ENCODE peak calls at places on chromosomes 3 and 15, in ten cellular contexts. T is mucosa of gallbladder; Y is amygdala; X is GM20000; I is RPMI8226; E is psoas muscle; M is CD4-positive, alpha-beta T cell; P is dermis microvascular lymphatic vessel endothelial cell; L is stimulated activated CD4-positive, alpha-beta T cell treated with anti-CD3 and anti-CD28 coated beads, Interleukin-12 subunit alpha, Interleukin-12 subunit beta, amount 100 ng/mL, for 48 hours; W is NCI-H460. U is an unnamed sample.

GRCh38 chr3:154904328-154904727 is 175.8 kb upstream of the MME start:
- DNase-seq in T (no peak), Y (no peak), X (peak; percentile 8), I (peak; percentile 16), E (no peak), M (no peak), P (peak; percentile 13), L (no peak), W (no peak), U (no peak)

GRCh38 chr15:101156509-101157159 is 95.2 kb downstream of the CHSY1 start:
- DNase-seq in T (no peak), Y (no peak), X (peak; percentile 84), I (no peak), E (no peak), M (no peak), P (no peak), L (no peak), W (no peak), U (no peak)

GRCh38 chr15:77781131-77782051 is 148.7 kb upstream of the LINGO1 start:
- DNase-seq in T (no peak), Y (no peak), X (no peak), I (no peak), E (no peak), M (no peak), P (no peak), L (no peak), W (no peak), U (no peak)

GRCh38 chr3:128491071-128491899 is 1.7 kb downstream of the GATA2 start:
- DNase-seq in T (no peak), Y (no peak), X (no peak), I (no peak), E (no peak), M (no peak), P (peak; percentile 39), L (no peak), W (no peak), U (no peak)

GRCh38 chr15:100438570-100438969 is 90.2 kb downstream of the CERS3 start:
- DNase-seq in T (peak; percentile 31), Y (peak; percentile 17), X (no peak), I (peak; percentile 93), E (peak; percentile 62), M (no peak), P (no peak), L (peak; percentile 3), W (no peak), U (peak; percentile 68)

GRCh38 chr3:39104961-39105686 is 2.3 kb downstream of the GORASP1 start:
- DNase-seq in T (no peak), Y (no peak), X (no peak), I (peak; percentile 41), E (no peak), M (no peak), P (no peak), L (no peak), W (no peak), U (no peak)

GRCh38 chr3:146036289-146036688 is 124.7 kb downstream of the PLOD2 start:
- DNase-seq in T (no peak), Y (no peak), X (no peak), I (no peak), E (no peak), M (no peak), P (no peak), L (no peak), W (no peak), U (no peak)

GRCh38 chr3:127156651-127157050 is 36.3 kb upstream of the PRR23E start:
- DNase-seq in T (no peak), Y (no peak), X (no peak), I (no peak), E (no peak), M (no peak), P (no peak), L (no peak), W (no peak), U (no peak)

GRCh38 chr3:100737334-100737733 is 28.0 kb downstream of the TFG start:
- DNase-seq in T (no peak), Y (no peak), X (no peak), I (peak; percentile 15), E (no peak), M (no peak), P (peak; percentile 43), L (no peak), W (peak; percentile 9), U (no peak)

GRCh38 chr15:64930778-64931240 is 19.1 kb downstream of the ANKDD1A start:
- DNase-seq in T (no peak), Y (no peak), X (no peak), I (peak; percentile 72), E (no peak), M (no peak), P (peak; percentile 39), L (no peak), W (no peak), U (no peak)

GRCh38 chr15:70087708-70088352 is 9.9 kb downstream of the TLE3 start:
- DNase-seq in T (no peak), Y (no peak), X (no peak), I (no peak), E (no peak), M (no peak), P (no peak), L (no peak), W (no peak), U (no peak)

GRCh38 chr3:77038928-77039605 is 832 bp upstream of the ROBO2 start:
- DNase-seq in T (no peak), Y (no peak), X (no peak), I (no peak), E (no peak), M (no peak), P (no peak), L (no peak), W (no peak), U (no peak)

GRCh38 chr3:150286390-150287147 is 121.5 kb upstream of the TSC22D2 start:
- DNase-seq in T (no peak), Y (no peak), X (peak; percentile 31), I (peak; percentile 65), E (no peak), M (no peak), P (peak; percentile 80), L (no peak), W (peak; percentile 38), U (peak; percentile 2)

GRCh38 chr3:73605388-73605787 is 19.4 kb downstream of the PDZRN3 start:
- DNase-seq in T (no peak), Y (no peak), X (no peak), I (no peak), E (no peak), M (no peak), P (no peak), L (no peak), W (no peak), U (no peak)

GRCh38 chr3:151770941-151771340 is 37.2 kb downstream of the AADACL2 start:
- DNase-seq in T (peak; percentile 31), Y (no peak), X (no peak), I (no peak), E (peak; percentile 65), M (no peak), P (peak; percentile 82), L (no peak), W (no peak), U (no peak)

GRCh38 chr3:39419697-39420293 is 13.3 kb downstream of the RPSA start:
- DNase-seq in T (no peak), Y (no peak), X (no peak), I (no peak), E (no peak), M (no peak), P (no peak), L (no peak), W (no peak), U (no peak)

GRCh38 chr3:117856354-117856753 is 1146.8 kb downstream of the TUSC7 start:
- DNase-seq in T (no peak), Y (no peak), X (no peak), I (no peak), E (no peak), M (no peak), P (no peak), L (no peak), W (no peak), U (no peak)

GRCh38 chr15:92809880-92810361 is 90.2 kb upstream of the CHD2 start:
- DNase-seq in T (peak; percentile 30), Y (peak; percentile 51), X (peak; percentile 66), I (peak; percentile 77), E (no peak), M (peak; percentile 25), P (peak; percentile 63), L (no peak), W (no peak), U (peak; percentile 80)

GRCh38 chr3:42751609-42752008 is 21.4 kb downstream of the CCDC13 start:
- DNase-seq in T (no peak), Y (no peak), X (no peak), I (no peak), E (no peak), M (no peak), P (no peak), L (no peak), W (no peak), U (no peak)

GRCh38 chr3:194023501-194024280 is 112.3 kb upstream of the HES1 start:
- DNase-seq in T (peak; percentile 62), Y (no peak), X (no peak), I (peak; percentile 84), E (no peak), M (no peak), P (no peak), L (no peak), W (no peak), U (no peak)

GRCh38 chr3:55675478-55675877 is 188.4 kb upstream of the WNT5A start:
- DNase-seq in T (no peak), Y (no peak), X (peak; percentile 73), I (no peak), E (no peak), M (no peak), P (no peak), L (no peak), W (no peak), U (no peak)

GRCh38 chr3:11045536-11045935 is 53.0 kb downstream of the SLC6A1 start:
- DNase-seq in T (no peak), Y (no peak), X (no peak), I (no peak), E (no peak), M (no peak), P (no peak), L (no peak), W (no peak), U (no peak)

GRCh38 chr3:20462723-20463122 is 276.7 kb upstream of the SGO1 start:
- DNase-seq in T (no peak), Y (no peak), X (no peak), I (no peak), E (no peak), M (no peak), P (peak; percentile 74), L (no peak), W (no peak), U (no peak)

GRCh38 chr3:152193673-152194267 is 75.0 kb upstream of the MBNL1 start:
- DNase-seq in T (no peak), Y (no peak), X (no peak), I (peak; percentile 75), E (no peak), M (no peak), P (no peak), L (peak; percentile 32), W (no peak), U (no peak)

GRCh38 chr3:100245932-100246331 is 14.9 kb upstream of the TBC1D23 start:
- DNase-seq in T (no peak), Y (no peak), X (no peak), I (no peak), E (no peak), M (no peak), P (no peak), L (no peak), W (no peak), U (no peak)

GRCh38 chr3:23889401-23889800 is 27.4 kb downstream of the NKIRAS1 start:
- DNase-seq in T (no peak), Y (no peak), X (no peak), I (no peak), E (no peak), M (no peak), P (no peak), L (no peak), W (no peak), U (no peak)

GRCh38 chr3:10641760-10642159 is 136.4 kb upstream of the ATP2B2 start:
- DNase-seq in T (no peak), Y (no peak), X (no peak), I (no peak), E (no peak), M (no peak), P (no peak), L (no peak), W (no peak), U (no peak)

GRCh38 chr3:45760878-45761711 is 35.2 kb downstream of the SLC6A20 start:
- DNase-seq in T (peak; percentile 40), Y (no peak), X (peak; percentile 86), I (peak; percentile 63), E (no peak), M (peak; percentile 14), P (peak; percentile 77), L (peak; percentile 14), W (peak; percentile 38), U (peak; percentile 22)